ENCODE peak calls at places on chromosome 13, in five cellular contexts. H is HCT116, J is breast epithelium, N is colonic mucosa, W is AG10803. T is an unnamed sample.

GRCh38 chr13:41196620-41197019 is 2.3 kb upstream of the KBTBD7 start:
- DNase-seq in H (no peak), J (no peak), N (no peak), W (no peak), T (peak)

GRCh38 chr13:23921451-23921888 is 24.2 kb upstream of the C1QTNF9B start:
- DNase-seq in H (peak), J (no peak), N (peak), W (peak), T (peak)

GRCh38 chr13:98997738-98998641 is 20.1 kb upstream of the DOCK9 start:
- DNase-seq in H (no peak), J (no peak), N (no peak), W (peak), T (peak)

GRCh38 chr13:112897956-112898785 is 70.8 kb upstream of the MCF2L start:
- DNase-seq in H (no peak), J (no peak), N (no peak), W (no peak), T (no peak)

GRCh38 chr13:35500071-35500595 is 23.6 kb upstream of the MAB21L1 start:
- DNase-seq in H (no peak), J (no peak), N (no peak), W (no peak), T (no peak)

GRCh38 chr13:60620611-60621395 is 223.8 kb downstream of the TDRD3 start:
- DNase-seq in H (no peak), J (no peak), N (no peak), W (peak), T (no peak)

GRCh38 chr13:91520952-91521351 is 122.5 kb downstream of the GPC5 start:
- DNase-seq in H (no peak), J (no peak), N (no peak), W (no peak), T (no peak)

GRCh38 chr13:33252103-33252502 is 33.5 kb downstream of the STARD13 start:
- DNase-seq in H (no peak), J (no peak), N (no peak), W (no peak), T (no peak)

GRCh38 chr13:44576396-44577235 is 486 bp upstream of the TSC22D1 start:
- DNase-seq in H (no peak), J (no peak), N (no peak), W (no peak), T (no peak)

GRCh38 chr13:34462843-34463242 is 479.2 kb upstream of the NBEA start:
- DNase-seq in H (peak), J (no peak), N (no peak), W (peak), T (peak)

GRCh38 chr13:48891586-48891985 is 84.1 kb upstream of the FNDC3A start:
- DNase-seq in H (peak), J (no peak), N (no peak), W (peak), T (peak)

GRCh38 chr13:59677966-59678814 is 485.5 kb downstream of the DIAPH3 start:
- DNase-seq in H (peak), J (no peak), N (no peak), W (peak), T (peak)

GRCh38 chr13:50888362-50888761 is 21.2 kb upstream of the RNASEH2B start:
- DNase-seq in H (no peak), J (no peak), N (no peak), W (no peak), T (no peak)

GRCh38 chr13:27997904-27998522 is 9.5 kb upstream of the URAD start:
- DNase-seq in H (peak), J (no peak), N (peak), W (peak), T (peak)

GRCh38 chr13:39976481-39976880 is 321.0 kb downstream of the COG6 start:
- DNase-seq in H (no peak), J (no peak), N (no peak), W (no peak), T (no peak)

GRCh38 chr13:52383362-52383761 is 22.6 kb downstream of the THSD1 start:
- DNase-seq in H (no peak), J (no peak), N (no peak), W (no peak), T (peak)

GRCh38 chr13:72726721-72727416 is 560 bp downstream of the MZT1 start:
- DNase-seq in H (peak), J (no peak), N (peak), W (peak), T (peak)

GRCh38 chr13:43085545-43085944 is 62.2 kb downstream of the DNAJC15 start:
- DNase-seq in H (peak), J (no peak), N (no peak), W (peak), T (peak)

GRCh38 chr13:112688560-112689497 is 1.0 kb upstream of the ATP11A start:
- DNase-seq in H (no peak), J (no peak), N (peak), W (peak), T (peak)

GRCh38 chr13:108610517-108610916 is 18.9 kb upstream of the MYO16 start:
- DNase-seq in H (no peak), J (no peak), N (no peak), W (no peak), T (no peak)

GRCh38 chr13:108606424-108606823 is 23.0 kb upstream of the MYO16 start:
- DNase-seq in H (no peak), J (no peak), N (no peak), W (no peak), T (no peak)

GRCh38 chr13:108615241-108615640 is 14.2 kb upstream of the MYO16 start:
- DNase-seq in H (no peak), J (no peak), N (no peak), W (no peak), T (no peak)

GRCh38 chr13:108609353-108609752 is 20.1 kb upstream of the MYO16 start:
- DNase-seq in H (peak), J (no peak), N (no peak), W (peak), T (peak)
- TF ChIP-seq CTCF in H (peak), J (no peak), N (no peak), W (peak), T (peak)

GRCh38 chr13:86426437-86426836 is 627.2 kb upstream of the SLITRK6 start:
- DNase-seq in H (no peak), J (no peak), N (no peak), W (no peak), T (no peak)

GRCh38 chr13:86425127-86425526 is 625.9 kb upstream of the SLITRK6 start:
- DNase-seq in H (no peak), J (no peak), N (no peak), W (no peak), T (no peak)
- H3K4me3 ChIP-seq in H (no peak), J (no peak), N (no peak), W (no peak), T (no peak)

GRCh38 chr13:97583884-97584497 is 150.0 kb downstream of the RAP2A start:
- DNase-seq in H (no peak), J (no peak), N (no peak), W (no peak), T (no peak)

GRCh38 chr13:97586941-97587340 is 153.0 kb downstream of the RAP2A start:
- DNase-seq in H (no peak), J (no peak), N (no peak), W (no peak), T (no peak)

DNA sequence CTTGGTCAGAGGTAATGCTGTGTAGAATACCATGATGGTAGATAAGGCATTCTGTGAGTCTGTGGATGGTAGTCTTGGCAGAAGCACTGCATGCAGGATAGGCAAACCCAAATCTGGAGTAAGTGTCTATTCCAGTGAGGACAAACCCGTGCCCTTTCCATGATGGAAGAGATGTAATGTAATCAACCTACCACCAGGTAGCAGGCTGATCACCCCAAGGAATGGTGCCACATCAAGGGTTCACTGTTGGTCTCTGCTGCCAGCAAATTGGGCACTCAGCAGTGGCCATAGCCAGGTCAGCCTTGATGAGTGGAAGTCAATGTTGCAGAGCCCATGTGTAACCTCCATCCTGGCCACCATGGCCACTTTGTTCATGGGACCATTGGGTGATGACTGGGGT is 155.0 kb downstream of the RAP2A start:
- DNase-seq in H (no peak), J (no peak), N (no peak), W (no peak), T (no peak)
- TF ChIP-seq CTCF in H (peak), J (no peak), N (no peak), W (no peak), T (no peak)

GRCh38 chr13:78909276-78909675 is 250.3 kb upstream of the OBI1 start:
- DNase-seq in H (no peak), J (no peak), N (no peak), W (no peak), T (no peak)

GRCh38 chr13:78913656-78914055 is 254.7 kb upstream of the OBI1 start:
- DNase-seq in H (no peak), J (no peak), N (no peak), W (no peak), T (no peak)

GRCh38 chr13:78910147-78910546 is 251.2 kb upstream of the OBI1 start:
- DNase-seq in H (no peak), J (no peak), N (no peak), W (no peak), T (no peak)
- H3K4me3 ChIP-seq in H (no peak), J (no peak), N (no peak), W (no peak), T (no peak)